ENCODE peak calls at places on chromosomes 16 and 17, in seven cellular contexts. D is colonic mucosa, R is neural crest cell, A is RWPE2, B is uterus, M is cardiac muscle cell, P is mesothelial cell of epicardium. O is an unnamed sample.

GRCh38 chr17:39045948-39046679 is 78.9 kb upstream of the FBXO47 start:
- DNase-seq in B (no peak), M (no peak), P (no peak), D (no peak), A (no peak), R (no peak), O (no peak)

GRCh38 chr17:13885953-13886889 is 183.1 kb upstream of the COX10 start:
- DNase-seq in P (no peak), R (no peak), M (no peak), D (no peak), A (no peak), B (no peak), O (no peak)

GRCh38 chr17:19728114-19728495 is 11.7 kb upstream of the SLC47A2 start:
- DNase-seq in M (peak), A (peak), R (no peak), D (peak), B (peak), P (no peak), O (no peak)

GRCh38 chr17:65022751-65023421 is 33.7 kb downstream of the GNA13 start:
- DNase-seq in P (no peak), M (peak), D (no peak), R (no peak), A (no peak), B (no peak), O (no peak)

GRCh38 chr17:80026359-80027042 is 9.2 kb downstream of the TBC1D16 start:
- DNase-seq in A (no peak), D (peak), M (no peak), B (no peak), P (no peak), R (no peak), O (no peak)

GRCh38 chr17:80891096-80892018 is 100.3 kb upstream of the CHMP6 start:
- DNase-seq in R (no peak), B (no peak), A (peak), M (peak), P (no peak), D (no peak), O (peak)

GRCh38 chr16:18041864-18042834 is 294.4 kb downstream of the NPIPA8 start:
- DNase-seq in B (no peak), P (no peak), R (no peak), A (no peak), M (no peak), D (peak), O (no peak)

GRCh38 chr16:5900046-5900445 is 802.5 kb upstream of the EEF2KMT start:
- DNase-seq in D (no peak), P (no peak), A (no peak), B (no peak), R (no peak), M (no peak), O (no peak)

GRCh38 chr16:81350306-81350615 is 35.5 kb downstream of the GAN start:
- DNase-seq in B (no peak), M (peak), R (no peak), D (no peak), P (no peak), A (no peak), O (no peak)

GRCh38 chr17:81404557-81405165 is 9.4 kb downstream of the BAHCC1 start:
- DNase-seq in R (no peak), D (peak), P (no peak), B (no peak), M (no peak), A (no peak), O (no peak)

GRCh38 chr16:66649636-66650205 is 45.2 kb downstream of the CMTM3 start:
- DNase-seq in M (no peak), D (peak), R (no peak), B (no peak), P (no peak), A (no peak), O (no peak)

GRCh38 chr17:77508047-77508715 is 367.4 kb downstream of the SEC14L1 start:
- DNase-seq in M (no peak), A (no peak), R (no peak), B (peak), D (no peak), P (no peak), O (no peak)

GRCh38 chr17:81573794-81574642 is 21.9 kb upstream of the FAAP100 start:
- DNase-seq in R (no peak), M (no peak), P (no peak), A (no peak), B (no peak), D (no peak), O (no peak)

GRCh38 chr17:4769628-4770027 is 2.1 kb upstream of the TM4SF5 start:
- DNase-seq in M (no peak), R (no peak), P (no peak), B (no peak), A (no peak), D (no peak), O (no peak)

GRCh38 chr16:87098361-87098760 is 218.8 kb downstream of the C16orf95 start:
- DNase-seq in A (no peak), B (no peak), D (no peak), M (no peak), R (no peak), P (no peak), O (no peak)

GRCh38 chr16:81883235-81883634 is 104.1 kb downstream of the PLCG2 start:
- DNase-seq in M (no peak), P (no peak), B (no peak), R (no peak), D (no peak), A (no peak), O (no peak)

GRCh38 chr16:75519175-75519574 is 16.7 kb downstream of the CHST5 start:
- DNase-seq in M (no peak), B (no peak), A (no peak), P (no peak), D (no peak), R (no peak), O (no peak)

GRCh38 chr16:66134875-66135274 is 231.6 kb upstream of the CDH5 start:
- DNase-seq in P (no peak), M (no peak), B (no peak), R (no peak), A (no peak), D (no peak), O (no peak)

GRCh38 chr16:12387786-12388185 is 411.3 kb downstream of the SNX29 start:
- DNase-seq in D (no peak), B (no peak), M (no peak), R (no peak), A (no peak), P (no peak), O (no peak)

GRCh38 chr16:13421726-13422125 is 498.2 kb upstream of the ERCC4 start:
- DNase-seq in D (no peak), M (no peak), R (no peak), P (no peak), B (no peak), A (no peak), O (no peak)

GRCh38 chr17:39769974-39770587 is 32.3 kb downstream of the GRB7 start:
- DNase-seq in A (peak), M (no peak), D (no peak), R (no peak), B (no peak), P (no peak), O (peak)

GRCh38 chr17:7587420-7587786 is 2.5 kb downstream of the SOX15 start:
- DNase-seq in A (no peak), M (peak), R (no peak), B (no peak), P (no peak), D (no peak), O (no peak)

GRCh38 chr17:17510456-17511292 is 14.5 kb upstream of the RASD1 start:
- DNase-seq in A (peak), P (no peak), M (no peak), D (no peak), B (no peak), R (no peak), O (no peak)

GRCh38 chr17:4155980-4156620 is 13.1 kb downstream of the CYB5D2 start:
- DNase-seq in A (no peak), R (no peak), D (no peak), M (no peak), P (no peak), B (no peak), O (no peak)

GRCh38 chr16:57988929-57989328 is 11.5 kb downstream of the ZNF319 start:
- DNase-seq in A (peak), D (no peak), M (no peak), B (no peak), R (no peak), P (no peak), O (no peak)

GRCh38 chr17:77036841-77037381 is 103.9 kb upstream of the SEC14L1 start:
- DNase-seq in A (no peak), P (no peak), M (peak), R (no peak), D (no peak), B (no peak), O (no peak)

DNA sequence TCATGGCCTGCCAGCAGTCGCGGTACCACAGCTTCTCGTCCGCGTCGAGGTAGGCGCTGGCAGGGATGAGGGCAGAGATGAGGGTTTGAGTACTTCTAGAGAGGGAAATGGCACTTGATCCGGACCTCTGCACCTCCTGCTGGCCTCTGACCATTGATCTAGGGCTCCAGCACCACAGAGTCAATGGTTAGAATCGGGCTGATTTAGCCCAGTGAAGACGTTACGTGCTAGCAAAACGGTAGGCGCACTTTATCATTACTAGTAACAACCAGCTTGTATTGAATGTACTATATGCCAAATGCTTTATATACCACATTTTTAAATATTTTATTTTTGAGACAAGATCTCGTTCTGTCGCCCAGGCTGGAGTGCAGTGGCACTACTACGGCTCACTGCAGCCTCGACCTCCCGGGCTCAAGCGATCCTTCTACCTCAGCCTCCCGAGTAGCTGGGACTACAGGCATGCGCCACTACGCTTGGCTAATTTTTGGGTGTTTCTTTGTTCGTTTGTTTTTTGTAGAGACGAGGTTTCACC is 526 bp downstream of the TSNAXIP1 start:
- DNase-seq in P (no peak), R (no peak), A (no peak), M (no peak), B (no peak), D (no peak), O (no peak)
- TF ChIP-seq CTCF in P (no peak), R (no peak), A (peak), M (peak), B (no peak), D (no peak), O (no peak)

DNA sequence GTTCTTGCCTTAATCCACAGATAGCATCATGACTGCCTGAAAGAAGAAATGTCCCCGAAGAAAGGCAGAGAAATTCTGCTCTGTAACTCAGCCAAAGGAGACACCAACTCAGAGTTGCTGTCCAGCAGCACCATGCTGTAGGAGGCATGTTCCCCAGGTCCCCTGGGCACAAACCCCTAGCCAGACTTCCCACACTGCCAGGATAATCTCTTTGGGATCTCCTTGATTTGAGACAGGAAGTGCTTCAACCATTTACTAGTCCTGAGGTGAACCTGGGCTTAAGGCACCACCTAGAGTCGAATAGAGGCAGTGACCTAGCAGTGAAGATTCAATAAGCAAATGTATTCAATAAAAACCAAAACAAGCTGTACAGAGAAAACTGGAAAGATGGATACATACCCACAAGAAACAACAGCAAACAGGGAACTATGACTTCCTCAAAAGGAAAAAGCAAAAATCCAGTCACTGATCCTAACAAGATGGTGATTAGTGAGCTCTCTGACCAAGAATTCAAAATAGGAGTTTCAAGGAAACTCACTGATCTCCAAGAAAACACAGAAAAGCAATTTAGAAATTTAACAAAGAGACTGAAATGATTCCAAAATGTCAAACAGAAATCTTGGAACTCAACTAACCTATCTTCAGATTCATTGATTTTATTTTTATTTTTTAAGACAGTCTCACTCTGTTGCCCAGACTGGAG is 5.7 kb downstream of the OR4D2 start:
- DNase-seq in B (no peak), M (peak), R (no peak), D (no peak), P (no peak), A (no peak), O (peak)
- TF ChIP-seq CTCF in B (no peak), M (peak), R (peak), D (peak), P (no peak), A (peak), O (peak)

DNA sequence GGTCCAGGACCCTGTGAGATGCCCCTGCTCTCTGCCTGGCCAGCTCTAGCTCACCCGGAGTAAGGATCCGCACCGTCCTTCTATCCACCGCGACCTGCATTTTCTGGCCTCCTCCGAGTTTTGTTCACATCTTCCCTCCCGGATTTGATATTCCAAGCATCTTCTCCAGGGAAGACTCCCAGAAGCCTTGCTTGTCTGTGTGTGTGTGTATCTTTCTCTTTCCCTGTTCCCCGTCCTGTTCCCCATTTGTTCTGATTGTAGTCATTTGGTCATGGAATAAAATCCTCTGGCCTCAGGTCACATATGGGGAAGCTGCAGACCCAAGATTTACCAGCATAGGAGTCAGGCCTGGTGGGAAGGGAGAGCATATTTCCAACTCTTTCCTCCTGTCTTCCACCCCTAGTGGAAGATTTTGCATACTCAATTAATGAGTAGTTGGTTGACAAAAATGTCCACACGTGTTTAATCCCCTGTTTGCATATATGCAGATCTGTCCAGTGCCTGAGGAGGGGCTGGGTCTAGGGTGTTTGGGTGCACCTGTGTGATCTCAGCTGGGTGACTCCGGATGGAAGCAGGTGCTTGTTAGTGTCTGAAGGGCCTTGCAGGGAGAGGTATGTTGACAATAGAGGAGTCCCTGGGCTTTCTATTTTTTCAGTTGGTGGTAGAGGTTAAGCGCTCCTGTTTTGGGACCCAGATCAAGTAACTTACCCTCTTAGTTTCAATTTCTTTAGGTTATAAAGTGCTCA is 1.9 kb downstream of the PRAC1 start:
- DNase-seq in B (no peak), M (no peak), R (no peak), D (peak), P (no peak), A (peak), O (no peak)
- TF ChIP-seq CTCF in B (no peak), M (no peak), R (no peak), D (no peak), P (no peak), A (no peak), O (no peak)

GRCh38 chr16:70470927-70471341 is 16.5 kb downstream of the FCSK start:
- DNase-seq in B (no peak), M (peak), P (no peak), A (no peak), D (no peak), R (peak), O (no peak)
- TF ChIP-seq CTCF in B (no peak), M (peak), P (no peak), A (peak), D (peak), R (peak), O (no peak)

GRCh38 chr17:55284001-55284884 is 19.5 kb downstream of the HLF start:
- DNase-seq in M (no peak), R (no peak), A (no peak), D (no peak), B (no peak), P (no peak), O (no peak)
- TF ChIP-seq CTCF in M (no peak), R (no peak), A (no peak), D (no peak), B (no peak), P (no peak), O (no peak)